ENCODE peak calls at places on chromosomes 12 and 14, in seven cellular contexts. K, M, Q, P, X, R and O are unnamed samples.

GRCh38 chr12:64007853-64008252 is 163.4 kb downstream of the SRGAP1 start:
- DNase-seq in K (no peak), M (no peak), Q (no peak), P (no peak), X (no peak), R (no peak), O (no peak)

GRCh38 chr12:46101121-46101869 is 110.9 kb upstream of the SCAF11 start:
- DNase-seq in K (no peak), M (no peak), Q (no peak), P (no peak), X (no peak), R (no peak), O (peak; percentile 65)

GRCh38 chr12:108268397-108268796 is 70.7 kb downstream of the CMKLR1 start:
- DNase-seq in K (no peak), M (no peak), Q (no peak), P (no peak), X (no peak), R (no peak), O (no peak)

GRCh38 chr12:22626429-22626828 is 1.5 kb downstream of the ETNK1 start:
- DNase-seq in K (no peak), M (no peak), Q (no peak), P (no peak), X (peak; percentile 15), R (no peak), O (no peak)

GRCh38 chr12:55723516-55724225 is 3.5 kb downstream of the RDH5 start:
- DNase-seq in K (peak; percentile 77), M (no peak), Q (no peak), P (no peak), X (no peak), R (no peak), O (no peak)

GRCh38 chr12:56110571-56110970 is 5.9 kb upstream of the RPL41 start:
- DNase-seq in K (no peak), M (no peak), Q (no peak), P (no peak), X (no peak), R (no peak), O (no peak)

GRCh38 chr12:50925342-50925651 is 27.0 kb upstream of the HIGD1C start:
- DNase-seq in K (no peak), M (no peak), Q (no peak), P (peak; percentile 64), X (no peak), R (no peak), O (peak; percentile 74)

GRCh38 chr14:24630872-24631477 is 3.0 kb downstream of the GZMB start:
- DNase-seq in K (no peak), M (no peak), Q (no peak), P (no peak), X (peak; percentile 41), R (no peak), O (no peak)

GRCh38 chr12:53378705-53379388 is 1.1 kb upstream of the SP1 start:
- DNase-seq in K (no peak), M (peak; percentile 6), Q (no peak), P (no peak), X (no peak), R (no peak), O (peak; percentile 7)

GRCh38 chr12:5441497-5442236 is 9.8 kb downstream of the NTF3 start:
- DNase-seq in K (no peak), M (no peak), Q (no peak), P (peak; percentile 39), X (peak; percentile 79), R (no peak), O (no peak)

GRCh38 chr12:51972849-51973273 is 21.4 kb downstream of the ACVR1B start:
- DNase-seq in K (peak; percentile 86), M (peak; percentile 87), Q (no peak), P (no peak), X (peak; percentile 58), R (no peak), O (no peak)

GRCh38 chr12:132285991-132286681 is 43.3 kb downstream of the GALNT9 start:
- DNase-seq in K (peak; percentile 90), M (peak; percentile 69), Q (peak; percentile 48), P (no peak), X (peak; percentile 64), R (peak; percentile 75), O (peak; percentile 97)

GRCh38 chr12:46965137-46965536 is 114.3 kb upstream of the PCED1B start:
- DNase-seq in K (no peak), M (no peak), Q (no peak), P (no peak), X (no peak), R (no peak), O (no peak)

GRCh38 chr12:6215932-6216494 is 15.8 kb downstream of the CD9 start:
- DNase-seq in K (peak; percentile 88), M (peak; percentile 93), Q (peak; percentile 98), P (no peak), X (peak; percentile 90), R (no peak), O (peak; percentile 96)

GRCh38 chr12:110744176-110744575 is 1.5 kb upstream of the PPP1CC start:
- DNase-seq in K (no peak), M (no peak), Q (peak; percentile 65), P (peak; percentile 41), X (peak; percentile 69), R (peak; percentile 70), O (no peak)

GRCh38 chr12:92593734-92594402 is 108.9 kb upstream of the PLEKHG7 start:
- DNase-seq in K (peak; percentile 78), M (peak; percentile 54), Q (peak; percentile 59), P (no peak), X (peak; percentile 83), R (no peak), O (peak; percentile 75)

GRCh38 chr12:18546399-18546798 is 191.4 kb downstream of the PLCZ1 start:
- DNase-seq in K (no peak), M (no peak), Q (no peak), P (no peak), X (peak; percentile 22), R (no peak), O (no peak)

GRCh38 chr12:113186033-113186365 is 478 bp downstream of the RITA1 start:
- DNase-seq in K (no peak), M (no peak), Q (peak; percentile 12), P (no peak), X (no peak), R (no peak), O (no peak)

GRCh38 chr12:68207276-68207675 is 18.3 kb downstream of the IL26 start:
- DNase-seq in K (no peak), M (no peak), Q (no peak), P (no peak), X (no peak), R (no peak), O (no peak)

GRCh38 chr12:123115409-123116111 is 35.3 kb downstream of the PITPNM2 start:
- DNase-seq in K (no peak), M (no peak), Q (no peak), P (peak; percentile 53), X (peak; percentile 91), R (no peak), O (peak; percentile 74)

GRCh38 chr14:78152246-78153068 is 17.7 kb upstream of the NRXN3 start:
- DNase-seq in K (no peak), M (no peak), Q (no peak), P (no peak), X (no peak), R (no peak), O (no peak)

GRCh38 chr14:35254736-35255135 is 37.4 kb upstream of the PSMA6 start:
- DNase-seq in K (no peak), M (no peak), Q (no peak), P (no peak), X (no peak), R (no peak), O (no peak)

GRCh38 chr14:105123981-105124836 is 44.4 kb downstream of the JAG2 start:
- DNase-seq in K (peak; percentile 41), M (no peak), Q (no peak), P (no peak), X (peak; percentile 13), R (peak; percentile 31), O (no peak)

GRCh38 chr12:94980577-94980976 is 22.9 kb downstream of the NDUFA12 start:
- DNase-seq in K (no peak), M (no peak), Q (no peak), P (peak; percentile 56), X (no peak), R (no peak), O (no peak)

GRCh38 chr14:93112891-93113677 is 2.6 kb downstream of the ITPK1 start:
- DNase-seq in K (peak; percentile 92), M (peak; percentile 85), Q (peak; percentile 62), P (peak; percentile 89), X (peak; percentile 78), R (peak; percentile 92), O (no peak)

GRCh38 chr12:68612245-68612644 is 1.5 kb downstream of the RAP1B start:
- DNase-seq in K (no peak), M (no peak), Q (no peak), P (no peak), X (no peak), R (no peak), O (no peak)